ENCODE peak calls at places on chromosomes 2 and 18, in four cellular contexts. K is prostate gland, D is GM06990, L is stomach. Y is an unnamed sample.

GRCh38 chr2:45932278-45932975 is 281.0 kb downstream of the PRKCE start:
- DNase-seq in K (no peak), D (no peak), L (no peak), Y (no peak)

GRCh38 chr18:74748809-74749208 is 151.1 kb downstream of the ZNF407 start:
- DNase-seq in K (no peak), D (no peak), L (no peak), Y (no peak)

GRCh38 chr2:178306351-178307073 is 112.2 kb downstream of the OSBPL6 start:
- DNase-seq in K (peak; percentile 26), D (peak; percentile 13), L (no peak), Y (peak; percentile 38)

GRCh38 chr2:95041824-95042442 is 16.4 kb downstream of the MAL start:
- DNase-seq in K (no peak), D (no peak), L (no peak), Y (no peak)

GRCh38 chr2:14720319-14720718 is 87.8 kb downstream of the LRATD1 start:
- DNase-seq in K (no peak), D (no peak), L (no peak), Y (no peak)

GRCh38 chr2:182792441-182792840 is 74.0 kb downstream of the FRZB start:
- DNase-seq in K (no peak), D (no peak), L (no peak), Y (no peak)

GRCh38 chr2:214558341-214558740 is 147.5 kb downstream of the VWC2L start:
- DNase-seq in K (no peak), D (no peak), L (no peak), Y (no peak)

GRCh38 chr2:177340158-177340557 is 52.4 kb upstream of the AGPS start:
- DNase-seq in K (no peak), D (no peak), L (no peak), Y (no peak)

GRCh38 chr2:205902041-205902898 is 183.7 kb downstream of the INO80D start:
- DNase-seq in K (peak; percentile 73), D (no peak), L (no peak), Y (no peak)

DNA sequence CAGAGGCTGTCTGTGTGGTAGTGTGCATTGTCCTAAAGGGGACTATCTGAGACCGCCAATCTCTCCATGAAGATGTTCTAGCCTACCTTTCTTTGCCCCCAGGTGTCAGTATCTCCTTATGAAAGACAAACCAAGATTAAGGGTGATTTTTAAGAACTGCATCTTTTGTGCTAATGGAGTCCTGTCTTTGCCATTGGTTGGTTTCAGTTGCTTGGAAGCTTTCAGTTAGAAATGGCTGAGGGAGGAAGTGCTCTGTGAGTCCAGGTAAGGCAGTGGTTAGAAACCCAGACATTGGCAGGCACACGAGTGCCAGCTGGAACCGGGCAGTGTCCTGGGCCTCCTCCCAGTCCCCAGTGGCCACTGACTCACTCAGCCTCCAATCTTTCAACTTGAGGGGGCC is 111.3 kb downstream of the DOCK10 start:
- DNase-seq in K (no peak), D (no peak), L (no peak), Y (no peak)
- TF ChIP-seq CTCF in K (no peak), D (peak; percentile 19), L (no peak), Y (peak; percentile 39)

GRCh38 chr2:189178007-189178406 is 1.6 kb downstream of the COL5A2 start:
- DNase-seq in K (no peak), D (no peak), L (no peak), Y (no peak)
- TF ChIP-seq CTCF in K (no peak), D (no peak), L (no peak), Y (peak; percentile 10)

GRCh38 chr2:158458617-158458920 is 1.8 kb downstream of the PKP4 start:
- DNase-seq in K (no peak), D (no peak), L (no peak), Y (no peak)

GRCh38 chr2:158457826-158458616 is 1.3 kb downstream of the PKP4 start:
- DNase-seq in K (peak; percentile 76), D (peak; percentile 85), L (peak; percentile 90), Y (peak; percentile 74)

GRCh38 chr2:158459161-158460003 is 2.6 kb downstream of the PKP4 start:
- DNase-seq in K (no peak), D (no peak), L (no peak), Y (no peak)

GRCh38 chr2:158457092-158457825 is 507 bp downstream of the PKP4 start:
- DNase-seq in K (peak; percentile 28), D (peak; percentile 83), L (peak; percentile 65), Y (peak; percentile 35)

DNA sequence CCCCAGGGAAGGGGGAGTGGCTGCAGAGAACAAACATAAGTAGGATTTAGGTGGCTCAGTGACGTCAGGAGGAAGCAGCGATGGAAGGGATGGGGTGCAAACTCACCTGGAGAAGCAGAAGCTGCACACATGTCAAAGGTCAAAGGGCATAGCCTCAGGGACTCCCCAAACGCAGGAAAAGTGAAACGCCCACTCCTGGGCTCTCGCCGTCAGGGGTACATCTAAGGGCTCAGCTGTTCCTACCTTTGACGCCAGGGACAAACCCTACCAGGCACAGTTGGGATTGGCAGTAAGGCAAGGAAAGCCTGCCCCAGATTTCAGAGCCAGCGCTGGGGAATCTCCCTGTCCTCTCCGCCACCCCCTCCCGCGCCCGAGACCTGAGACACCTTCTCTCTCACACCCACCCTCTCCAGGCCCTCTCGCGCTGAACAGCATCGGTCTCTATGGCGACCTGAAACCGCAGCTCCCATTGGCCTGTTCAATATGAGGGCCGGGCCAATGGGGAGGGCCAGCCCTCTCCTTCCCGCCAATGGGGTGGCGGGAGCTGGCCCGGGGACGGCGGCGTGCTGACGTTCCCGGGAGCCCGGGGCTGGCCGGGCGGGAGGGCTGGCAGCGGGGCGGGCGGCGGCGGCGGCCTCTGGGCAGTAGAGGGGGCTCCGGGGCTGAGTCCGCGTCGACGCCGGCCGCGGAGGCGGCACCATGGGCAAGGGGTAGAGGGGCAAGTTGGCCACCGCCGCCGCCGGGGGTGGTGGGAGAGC is at the start of the genes CCDC148 and PKP4:
- DNase-seq in K (peak; percentile 94), D (peak; percentile 91), L (peak; percentile 90), Y (peak; percentile 87)
- TF ChIP-seq CTCF in K (peak; percentile 27), D (no peak), L (peak; percentile 29), Y (no peak)

DNA sequence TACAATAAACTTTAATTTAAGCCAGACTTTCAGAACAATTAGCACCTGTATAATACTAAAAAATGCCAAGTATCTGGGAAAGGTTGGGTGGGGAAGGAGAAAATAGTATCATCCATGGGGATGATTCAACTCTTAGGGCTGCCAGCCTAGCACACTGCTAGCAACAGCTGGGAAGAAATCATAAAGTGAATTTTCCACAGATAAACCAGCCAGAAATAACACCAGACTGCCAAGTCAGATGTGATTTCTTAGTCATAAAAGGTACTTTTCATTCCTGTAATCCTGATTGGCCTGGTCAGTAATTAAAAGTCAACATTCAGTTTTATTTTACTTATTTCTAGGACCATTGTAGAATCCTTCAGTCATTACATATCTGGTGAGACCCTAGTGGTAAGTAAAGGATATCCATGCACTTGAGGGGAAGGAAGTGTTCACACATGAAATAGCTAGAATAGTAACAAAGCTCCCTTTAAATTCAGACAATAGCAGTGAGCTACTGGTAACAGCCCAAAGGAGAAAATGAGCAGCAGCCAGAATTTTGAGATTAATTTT is 59.4 kb downstream of the LIMS1 start:
- DNase-seq in K (no peak), D (no peak), L (no peak), Y (no peak)
- TF ChIP-seq CTCF in K (no peak), D (no peak), L (no peak), Y (no peak)

Y was measured in PC-9.